ENCODE peak calls at places on chromosomes 16 and 17, in four cellular contexts. M is thyroid gland, W is DND-41, E is astrocyte. N is an unnamed sample.

GRCh38 chr17:5668557-5669138 is 84.3 kb upstream of the NLRP1 start:
- DNase-seq in M (no peak), E (no peak), W (no peak), N (no peak)

GRCh38 chr17:65389426-65389825 is 172.0 kb downstream of the AXIN2 start:
- DNase-seq in W (no peak), M (no peak), E (peak; percentile 65), N (no peak)

GRCh38 chr16:75471723-75472634 is 7.5 kb upstream of the TMEM170A start:
- DNase-seq in M (peak; percentile 65), E (peak; percentile 28), W (peak; percentile 37), N (peak; percentile 23)

GRCh38 chr17:28983286-28984240 is 22.3 kb downstream of the SEZ6 start:
- DNase-seq in W (no peak), M (no peak), E (no peak), N (no peak)

GRCh38 chr17:63928966-63929695 is 3.0 kb downstream of the CD79B start:
- DNase-seq in W (no peak), M (no peak), E (no peak), N (no peak)

GRCh38 chr17:31586946-31587345 is 195.5 kb downstream of the RAB11FIP4 start:
- DNase-seq in W (no peak), E (peak; percentile 22), M (no peak), N (no peak)

GRCh38 chr17:5703736-5704135 is 119.4 kb upstream of the NLRP1 start:
- DNase-seq in W (no peak), E (no peak), M (no peak), N (no peak)

GRCh38 chr17:13182450-13182849 is 164.6 kb upstream of the ELAC2 start:
- DNase-seq in W (no peak), M (no peak), E (no peak), N (no peak)

GRCh38 chr16:23509441-23509754 is 896 bp downstream of the GGA2 start:
- DNase-seq in W (no peak), M (no peak), E (no peak), N (no peak)

GRCh38 chr17:45052052-45052772 is 780 bp upstream of the DCAKD start:
- DNase-seq in M (peak; percentile 56), W (peak; percentile 70), E (no peak), N (peak; percentile 50)

DNA sequence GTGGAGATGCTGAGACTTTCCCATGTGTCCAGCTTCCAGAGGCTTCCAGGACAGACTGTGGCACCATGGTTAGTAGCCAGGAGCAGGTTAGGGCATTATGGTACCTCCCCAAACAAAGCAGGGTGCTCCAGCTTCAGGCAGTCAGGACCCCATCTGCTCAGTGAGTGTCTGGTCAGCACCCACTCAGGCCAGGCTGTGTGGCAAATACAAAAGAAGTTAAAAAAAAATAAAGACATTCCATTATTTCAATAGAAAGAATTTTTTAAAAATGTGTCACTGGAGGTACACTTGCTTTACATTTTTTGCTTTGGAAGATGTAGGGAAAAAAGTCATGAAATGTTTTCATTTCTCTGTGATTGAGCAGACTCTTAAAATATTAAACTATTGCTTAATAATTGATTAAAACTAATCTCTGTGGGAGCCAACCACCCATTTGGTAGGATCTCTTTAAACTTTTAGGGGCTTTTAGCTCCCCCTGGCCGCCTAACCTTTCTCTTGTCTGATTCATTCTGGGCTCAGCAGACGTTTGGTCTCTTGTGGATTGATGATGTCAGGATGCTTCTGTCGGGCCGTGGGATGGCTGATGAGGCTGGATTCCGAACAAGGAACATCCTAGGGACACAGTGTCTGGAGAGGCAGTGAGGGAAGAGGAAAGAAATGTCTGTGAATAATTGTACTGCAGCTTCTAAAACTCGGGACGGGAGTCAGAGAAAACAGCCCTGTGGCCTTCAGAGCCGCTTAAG is 28.4 kb upstream of the NPTX1 start:
- DNase-seq in M (no peak), W (no peak), E (peak; percentile 82), N (no peak)
- TF ChIP-seq CTCF in M (no peak), W (no peak), E (no peak), N (no peak)

GRCh38 chr17:57484081-57484666 is 227.9 kb downstream of the MSI2 start:
- DNase-seq in E (peak; percentile 68), M (no peak), W (no peak), N (no peak)
- H3K4me1 ChIP-seq in E (peaks cover 63% of the 10 kb centered on the region), M (peaks cover 88% of the 10 kb centered on the region), W (peaks cover 100% of the 10 kb centered on the region), N (peaks cover 45% of the 10 kb centered on the region)

DNA sequence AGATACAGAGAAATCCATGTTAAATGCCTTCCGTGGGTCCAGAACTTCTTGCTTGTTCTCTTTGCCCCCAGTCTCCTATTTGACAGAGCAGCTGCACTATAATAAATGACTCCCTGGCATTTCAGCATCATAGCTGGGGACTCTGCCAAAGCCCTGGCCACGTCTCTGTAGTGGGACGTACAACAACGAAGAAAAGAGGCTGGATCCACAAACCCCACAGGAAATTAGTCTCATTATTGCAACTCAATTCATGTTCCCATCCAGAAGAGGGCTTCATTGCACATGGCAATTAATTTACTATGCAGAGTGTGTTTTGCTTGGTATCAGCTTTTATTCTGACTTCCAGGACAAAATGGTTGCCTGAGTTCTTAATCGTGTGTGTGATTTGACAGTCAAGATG is 121.3 kb downstream of the CDH13 start:
- DNase-seq in E (peak; percentile 84), W (no peak), M (no peak), N (no peak)
- TF ChIP-seq CTCF in E (peak; percentile 21), W (no peak), M (no peak), N (no peak)

GRCh38 chr17:71791311-71791710 is 329.5 kb upstream of the SOX9 start:
- DNase-seq in M (no peak), E (no peak), W (no peak), N (no peak)

GRCh38 chr17:71792966-71793365 is 327.9 kb upstream of the SOX9 start:
- DNase-seq in W (no peak), M (no peak), E (peak; percentile 97), N (no peak)

GRCh38 chr17:71790791-71791190 is 330.0 kb upstream of the SOX9 start:
- DNase-seq in M (no peak), E (peak; percentile 28), W (no peak), N (no peak)

GRCh38 chr17:71793550-71793949 is 327.3 kb upstream of the SOX9 start:
- DNase-seq in E (peak; percentile 34), W (no peak), M (no peak), N (no peak)
- H3K4me1 ChIP-seq in E (peaks cover 14% of the 10 kb centered on the region), W (no peaks in the 10 kb centered on the region), M (no peaks in the 10 kb centered on the region), N (no peaks in the 10 kb centered on the region)

GRCh38 chr17:68972119-68972704 is 17.0 kb upstream of the ABCA8 start:
- DNase-seq in W (no peak), E (no peak), M (no peak), N (no peak)
- TF ChIP-seq CTCF in W (peak; percentile 58), E (peak; percentile 63), M (peak; percentile 18), N (no peak)

GRCh38 chr17:76534831-76535732 is 2.4 kb downstream of the CYGB start:
- DNase-seq in W (no peak), E (no peak), M (no peak), N (no peak)
- H3K4me1 ChIP-seq in W (no peaks in the 10 kb centered on the region), E (peaks cover 15% of the 10 kb centered on the region), M (peaks cover 46% of the 10 kb centered on the region), N (peaks cover 25% of the 10 kb centered on the region)

DNA sequence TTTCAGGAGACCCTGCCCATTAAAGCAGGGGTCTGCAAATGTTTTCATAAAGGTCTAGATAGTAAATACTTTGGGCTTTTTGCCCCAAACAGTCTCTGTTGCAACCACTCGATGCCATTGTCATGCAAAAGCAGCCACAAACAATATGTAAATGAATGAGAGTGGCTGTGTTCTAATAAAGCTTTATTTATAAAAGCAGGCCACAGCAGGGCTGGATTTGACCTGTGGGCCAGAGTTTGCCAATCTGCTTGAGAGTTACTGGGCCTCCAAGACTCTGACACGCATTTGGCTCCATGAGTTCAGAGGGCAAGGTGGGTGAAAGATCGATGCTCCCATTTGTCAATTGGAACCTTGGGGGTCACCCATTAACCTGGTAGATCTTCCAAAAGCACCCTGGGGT is 217.3 kb upstream of the SDK2 start:
- DNase-seq in M (no peak), E (no peak), W (no peak), N (no peak)
- TF ChIP-seq CTCF in M (no peak), E (no peak), W (no peak), N (no peak)

DNA sequence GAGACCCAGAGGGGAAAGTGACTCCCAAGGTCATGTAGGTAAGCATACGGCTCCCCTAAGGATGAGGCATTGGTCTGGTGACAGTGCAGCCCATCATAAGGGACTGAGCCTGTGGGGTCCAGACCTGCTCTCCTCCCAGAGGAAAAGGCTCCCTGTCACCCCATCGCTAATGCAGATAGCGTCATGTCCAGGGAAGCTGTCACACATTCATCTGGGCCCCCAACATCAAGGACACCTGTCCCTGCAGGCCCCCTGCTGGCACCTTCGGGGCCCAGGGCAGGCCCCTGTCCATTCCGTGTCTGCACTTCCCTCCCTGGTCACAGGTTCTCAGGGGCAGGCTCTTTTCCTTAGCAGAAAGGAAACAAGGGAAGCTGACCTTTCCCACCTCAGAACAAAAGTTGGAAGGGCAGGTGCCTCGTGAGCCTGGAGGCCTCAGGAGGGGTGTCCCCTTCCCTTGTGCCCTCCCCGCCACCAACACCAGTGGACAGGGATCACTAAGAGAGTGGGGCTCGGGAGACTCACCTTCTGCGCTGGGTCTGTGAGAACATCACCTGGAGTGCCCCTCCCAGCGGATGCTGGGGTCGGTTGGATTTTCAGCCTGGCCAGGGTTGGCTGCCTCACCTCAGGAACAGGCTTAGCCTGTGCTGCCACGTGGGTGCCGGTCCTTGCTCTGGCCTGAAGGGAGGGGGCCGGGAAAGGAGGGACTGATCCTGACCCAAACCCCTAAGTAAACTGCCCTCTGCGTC is 17.3 kb upstream of the LASP1NB start:
- DNase-seq in W (no peak), M (no peak), E (no peak), N (no peak)
- H3K4me1 ChIP-seq in W (no peaks in the 10 kb centered on the region), M (peaks cover 28% of the 10 kb centered on the region), E (peaks cover 13% of the 10 kb centered on the region), N (peaks cover 32% of the 10 kb centered on the region)

DNA sequence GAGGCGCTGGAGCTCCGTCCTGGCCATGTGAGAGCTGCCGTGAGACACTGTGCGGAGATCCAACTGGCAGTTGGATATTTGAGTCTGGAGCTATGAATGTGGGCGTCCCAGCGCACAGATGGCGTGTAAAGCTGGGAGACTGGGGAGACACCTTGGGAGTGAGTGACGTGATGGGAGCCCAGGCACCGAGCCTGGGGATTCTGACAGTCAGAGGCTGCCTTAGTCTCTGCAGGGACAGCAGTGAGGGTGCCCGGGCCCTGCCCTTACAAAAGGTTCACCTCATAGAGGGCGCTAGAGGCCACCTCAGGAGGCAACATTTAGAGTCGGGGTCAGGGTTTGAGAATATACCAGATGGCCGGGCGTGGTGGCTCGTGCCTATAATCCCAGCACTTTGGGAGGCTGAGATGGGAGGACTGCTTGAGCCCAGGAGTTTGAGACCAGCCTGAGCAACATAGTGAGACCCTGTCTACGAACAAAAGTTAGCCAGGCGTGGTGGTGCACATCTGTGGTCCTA is 194.1 kb upstream of the GSE1 start:
- DNase-seq in W (peak; percentile 20), E (no peak), M (no peak), N (no peak)
- TF ChIP-seq CTCF in W (peak; percentile 36), E (no peak), M (no peak), N (no peak)

N was measured in CD8-positive, alpha-beta T cell.